ENCODE peak calls at places on chromosomes 13 and 19, in eight cellular contexts. One of them, this sample, is unnamed.
A peak's percentile ranks its signal among the peaks of the same experiment; 100 is the strongest.

GRCh38 chr13:21668665-21669599 is 1.9 kb upstream of the FGF9 start:
- DNase-seq in GM12891: no peak
- DNase-seq in H54: no peak
- DNase-seq in adrenal gland: peak; percentile 76
- DNase-seq in Peyer's patch: peak; percentile 67
- DNase-seq in testis: no peak
- DNase-seq in uterus: no peak
- DNase-seq in heart left ventricle: peak; percentile 61
- DNase-seq in this sample: peak; percentile 34

GRCh38 chr13:93603043-93603442 is 376.4 kb downstream of the GPC6 start:
- DNase-seq in GM12891: no peak
- DNase-seq in H54: peak; percentile 5
- DNase-seq in adrenal gland: no peak
- DNase-seq in Peyer's patch: no peak
- DNase-seq in testis: no peak
- DNase-seq in uterus: no peak
- DNase-seq in heart left ventricle: no peak
- DNase-seq in this sample: no peak

GRCh38 chr13:113785051-113786010 is 26.3 kb downstream of the TMEM255B start:
- DNase-seq in GM12891: no peak
- DNase-seq in H54: peak; percentile 98
- DNase-seq in adrenal gland: no peak
- DNase-seq in Peyer's patch: peak; percentile 23
- DNase-seq in testis: no peak
- DNase-seq in uterus: no peak
- DNase-seq in heart left ventricle: no peak
- DNase-seq in this sample: no peak

GRCh38 chr13:43132228-43132627 is 108.8 kb downstream of the DNAJC15 start:
- DNase-seq in GM12891: no peak
- DNase-seq in H54: peak; percentile 19
- DNase-seq in adrenal gland: peak; percentile 41
- DNase-seq in Peyer's patch: no peak
- DNase-seq in testis: peak; percentile 60
- DNase-seq in uterus: no peak
- DNase-seq in heart left ventricle: no peak
- DNase-seq in this sample: peak; percentile 1

GRCh38 chr19:40598121-40598917 is 2.9 kb upstream of the LTBP4 start:
- DNase-seq in GM12891: peak; percentile 80
- DNase-seq in H54: peak; percentile 97
- DNase-seq in adrenal gland: peak; percentile 89
- DNase-seq in Peyer's patch: peak; percentile 94
- DNase-seq in testis: peak; percentile 94
- DNase-seq in uterus: peak; percentile 93
- DNase-seq in heart left ventricle: peak; percentile 93
- DNase-seq in this sample: peak; percentile 82

GRCh38 chr13:49225358-49226042 is 5.4 kb downstream of the MLNR start:
- DNase-seq in GM12891: no peak
- DNase-seq in H54: no peak
- DNase-seq in adrenal gland: no peak
- DNase-seq in Peyer's patch: no peak
- DNase-seq in testis: no peak
- DNase-seq in uterus: no peak
- DNase-seq in heart left ventricle: no peak
- DNase-seq in this sample: no peak

GRCh38 chr13:77544365-77544764 is 8.9 kb downstream of the SCEL start:
- DNase-seq in GM12891: no peak
- DNase-seq in H54: no peak
- DNase-seq in adrenal gland: peak; percentile 55
- DNase-seq in Peyer's patch: peak; percentile 48
- DNase-seq in testis: peak; percentile 37
- DNase-seq in uterus: peak; percentile 51
- DNase-seq in heart left ventricle: peak; percentile 63
- DNase-seq in this sample: no peak

GRCh38 chr13:69857188-69857821 is 250.3 kb upstream of the ATXN8OS start:
- DNase-seq in GM12891: no peak
- DNase-seq in H54: no peak
- DNase-seq in adrenal gland: no peak
- DNase-seq in Peyer's patch: no peak
- DNase-seq in testis: no peak
- DNase-seq in uterus: no peak
- DNase-seq in heart left ventricle: no peak
- DNase-seq in this sample: peak; percentile 66

GRCh38 chr19:48351341-48351752 is 12.4 kb downstream of the TMEM143 start:
- DNase-seq in GM12891: peak; percentile 74
- DNase-seq in H54: peak; percentile 42
- DNase-seq in adrenal gland: peak; percentile 70
- DNase-seq in Peyer's patch: peak; percentile 90
- DNase-seq in testis: peak; percentile 81
- DNase-seq in uterus: no peak
- DNase-seq in heart left ventricle: peak; percentile 83
- DNase-seq in this sample: peak; percentile 86

GRCh38 chr13:107461751-107462150 is 753.6 kb downstream of the LIG4 start:
- DNase-seq in GM12891: no peak
- DNase-seq in H54: no peak
- DNase-seq in adrenal gland: no peak
- DNase-seq in Peyer's patch: no peak
- DNase-seq in testis: no peak
- DNase-seq in uterus: no peak
- DNase-seq in heart left ventricle: no peak
- DNase-seq in this sample: no peak

GRCh38 chr13:99347911-99348451 is 40.8 kb upstream of the GPR183 start:
- DNase-seq in GM12891: no peak
- DNase-seq in H54: no peak
- DNase-seq in adrenal gland: no peak
- DNase-seq in Peyer's patch: no peak
- DNase-seq in testis: no peak
- DNase-seq in uterus: no peak
- DNase-seq in heart left ventricle: no peak
- DNase-seq in this sample: no peak

GRCh38 chr19:17473041-17473440 is 2.7 kb downstream of the SLC27A1 start:
- DNase-seq in GM12891: no peak
- DNase-seq in H54: no peak
- DNase-seq in adrenal gland: no peak
- DNase-seq in Peyer's patch: no peak
- DNase-seq in testis: no peak
- DNase-seq in uterus: no peak
- DNase-seq in heart left ventricle: no peak
- DNase-seq in this sample: no peak

GRCh38 chr13:74135306-74136088 is 1.3 kb upstream of the KLF12 start:
- DNase-seq in GM12891: peak; percentile 52
- DNase-seq in H54: peak; percentile 52
- DNase-seq in adrenal gland: peak; percentile 62
- DNase-seq in Peyer's patch: peak; percentile 82
- DNase-seq in testis: peak; percentile 57
- DNase-seq in uterus: peak; percentile 62
- DNase-seq in heart left ventricle: peak; percentile 87
- DNase-seq in this sample: no peak

DNA sequence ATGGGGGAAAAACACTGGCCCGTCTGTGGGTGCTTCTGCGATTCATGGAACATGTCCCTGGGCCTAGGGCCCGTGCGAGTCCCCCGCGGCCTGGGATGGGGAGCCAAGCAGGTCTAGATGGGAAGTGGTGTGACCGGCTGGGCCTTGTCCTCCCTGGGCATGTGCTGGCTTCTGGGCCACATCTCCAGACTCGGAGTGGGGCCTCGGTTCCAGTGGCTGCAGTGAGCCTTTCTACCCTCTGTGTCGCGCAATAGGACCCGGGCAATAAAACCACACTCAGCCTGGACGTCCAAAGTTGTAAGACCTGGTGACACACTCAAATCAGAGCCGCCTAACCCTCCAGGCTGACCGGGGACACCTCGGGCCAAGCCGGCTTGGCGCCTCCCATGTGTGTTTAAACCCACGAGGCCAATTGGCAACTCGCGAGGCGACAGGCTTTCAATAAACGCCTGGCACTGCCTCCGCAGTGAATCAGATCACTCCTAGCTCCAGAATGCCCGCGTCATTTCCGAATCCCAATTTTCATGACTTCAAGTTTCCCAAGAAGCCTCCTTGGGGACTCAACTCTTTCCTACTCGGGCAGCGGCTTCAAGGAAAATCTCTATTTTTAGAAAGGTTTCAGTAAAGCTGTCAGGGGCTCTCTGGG is 57.3 kb downstream of the KLF2 start:
- DNase-seq in GM12891: no peak
- DNase-seq in H54: no peak
- DNase-seq in adrenal gland: no peak
- DNase-seq in Peyer's patch: no peak
- DNase-seq in testis: peak; percentile 68
- DNase-seq in uterus: peak; percentile 86
- DNase-seq in heart left ventricle: peak; percentile 85
- DNase-seq in this sample: no peak
- TF ChIP-seq POLR2A in GM12891: no peak
- TF ChIP-seq POLR2A in H54: no peak
- TF ChIP-seq POLR2A in adrenal gland: no peak
- TF ChIP-seq POLR2A in Peyer's patch: no peak
- TF ChIP-seq POLR2A in testis: no peak
- TF ChIP-seq POLR2A in uterus: no peak
- TF ChIP-seq POLR2A in heart left ventricle: no peak
- TF ChIP-seq POLR2A in this sample: no peak

GRCh38 chr19:14078406-14078805 is 5.8 kb downstream of the MISP3 start:
- DNase-seq in GM12891: no peak
- DNase-seq in H54: no peak
- DNase-seq in adrenal gland: no peak
- DNase-seq in Peyer's patch: no peak
- DNase-seq in testis: no peak
- DNase-seq in uterus: no peak
- DNase-seq in heart left ventricle: no peak
- DNase-seq in this sample: no peak

GRCh38 chr19:14070268-14071050 is 2.1 kb upstream of the MISP3 start:
- DNase-seq in GM12891: no peak
- DNase-seq in H54: no peak
- DNase-seq in adrenal gland: no peak
- DNase-seq in Peyer's patch: no peak
- DNase-seq in testis: no peak
- DNase-seq in uterus: no peak
- DNase-seq in heart left ventricle: no peak
- DNase-seq in this sample: no peak

GRCh38 chr19:14072535-14073231 is at the start of gene MISP3:
- DNase-seq in GM12891: no peak
- DNase-seq in H54: no peak
- DNase-seq in adrenal gland: peak; percentile 53
- DNase-seq in Peyer's patch: peak; percentile 90
- DNase-seq in testis: peak; percentile 50
- DNase-seq in uterus: peak; percentile 35
- DNase-seq in heart left ventricle: peak; percentile 74
- DNase-seq in this sample: peak; percentile 67

GRCh38 chr19:14073925-14074838 is 1.6 kb downstream of the MISP3 start:
- DNase-seq in GM12891: no peak
- DNase-seq in H54: no peak
- DNase-seq in adrenal gland: peak; percentile 43
- DNase-seq in Peyer's patch: peak; percentile 71
- DNase-seq in testis: no peak
- DNase-seq in uterus: peak; percentile 33
- DNase-seq in heart left ventricle: no peak
- DNase-seq in this sample: peak; percentile 68

DNA sequence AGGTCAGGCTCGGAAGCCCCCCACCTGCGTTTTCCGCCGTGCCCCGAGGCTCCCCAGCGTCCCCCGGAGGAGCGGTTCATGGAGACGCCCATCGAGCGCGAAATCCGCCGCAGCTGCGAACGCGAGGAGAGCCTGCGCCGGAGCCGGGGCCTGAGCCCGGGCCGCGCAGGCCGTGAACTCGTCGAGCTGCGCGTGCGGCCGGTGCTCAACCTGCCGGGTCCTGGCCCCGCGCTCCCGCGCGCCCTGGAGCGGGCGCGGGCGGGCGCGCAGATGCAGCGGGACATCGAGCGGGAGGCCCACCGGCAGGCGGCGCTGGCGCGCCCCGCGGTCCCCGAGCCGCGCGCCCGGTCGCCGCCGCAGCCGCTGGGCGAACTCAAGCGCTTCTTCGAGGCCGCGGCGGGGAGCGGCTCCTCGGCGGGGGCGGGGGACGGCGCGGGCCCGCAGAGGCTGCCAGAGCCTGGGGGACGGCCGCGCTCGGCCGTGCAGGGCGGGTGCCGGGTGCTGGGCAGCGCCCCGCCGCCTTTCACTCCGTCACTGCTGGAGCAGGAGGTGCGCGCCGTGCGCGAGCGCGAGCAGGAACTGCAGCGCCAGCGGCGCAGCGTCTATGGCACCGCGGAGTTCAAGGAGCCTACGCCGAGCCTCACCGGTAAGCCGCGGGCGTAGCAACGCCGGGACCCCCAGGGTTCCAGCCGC is 792 bp downstream of the MISP3 start:
- DNase-seq in GM12891: peak; percentile 76
- DNase-seq in H54: no peak
- DNase-seq in adrenal gland: peak; percentile 80
- DNase-seq in Peyer's patch: peak; percentile 83
- DNase-seq in testis: peak; percentile 80
- DNase-seq in uterus: peak; percentile 69
- DNase-seq in heart left ventricle: peak; percentile 89
- DNase-seq in this sample: peak; percentile 94
- TF ChIP-seq POLR2A in GM12891: no peak
- TF ChIP-seq POLR2A in H54: no peak
- TF ChIP-seq POLR2A in adrenal gland: peak; percentile 78
- TF ChIP-seq POLR2A in Peyer's patch: peak; percentile 66
- TF ChIP-seq POLR2A in testis: no peak
- TF ChIP-seq POLR2A in uterus: peak; percentile 53
- TF ChIP-seq POLR2A in heart left ventricle: no peak
- TF ChIP-seq POLR2A in this sample: peak; percentile 74

DNA sequence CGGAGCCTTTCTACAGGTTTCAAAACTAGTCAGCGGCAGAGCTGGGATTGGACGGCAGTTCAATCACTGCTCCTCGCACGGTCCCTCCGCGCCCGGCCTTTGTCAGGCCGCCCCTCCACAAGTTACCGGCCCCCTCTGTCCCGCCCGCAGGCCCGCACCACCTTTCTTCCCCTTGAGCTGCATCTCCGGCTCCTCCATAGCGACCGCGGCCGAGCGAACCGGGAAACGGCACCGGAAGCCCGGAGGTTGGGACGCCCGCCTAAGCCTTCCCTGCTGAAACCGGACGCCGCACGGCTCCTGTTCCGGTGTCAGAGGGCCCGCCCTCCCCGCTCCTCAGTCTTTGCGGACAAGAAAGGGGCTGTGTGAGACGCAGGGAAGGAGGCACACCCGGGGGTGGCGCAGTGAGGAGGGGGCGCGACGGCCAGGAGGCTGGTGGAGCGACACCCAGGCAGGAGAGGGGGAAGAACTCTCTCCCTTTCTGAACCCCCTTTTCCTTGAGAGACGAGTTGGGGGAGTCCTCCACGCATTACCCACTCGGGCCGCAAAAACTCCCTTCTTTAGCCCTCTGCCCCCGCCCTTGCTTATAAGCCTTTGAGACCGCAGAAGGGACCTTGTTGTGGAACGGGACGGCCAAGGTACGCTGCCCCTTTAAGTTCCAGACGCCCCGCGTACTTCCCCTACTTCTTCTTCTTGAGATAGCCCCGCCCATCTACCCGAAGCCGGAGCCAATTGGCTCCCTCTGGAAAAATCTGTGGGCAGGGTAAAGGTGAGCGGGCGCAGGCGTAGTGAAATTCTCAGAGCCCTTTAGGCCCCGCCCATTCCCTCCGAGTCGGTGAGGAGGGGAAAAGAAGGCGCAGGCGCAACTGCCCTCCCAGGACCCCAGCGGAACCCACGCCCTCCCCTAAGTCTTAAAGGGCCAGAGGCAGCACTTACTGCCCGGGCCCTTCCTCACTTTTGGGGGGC is at the start of the genes BORCS8 and RFXANK:
- DNase-seq in GM12891: peak; percentile 97
- DNase-seq in H54: peak; percentile 94
- DNase-seq in adrenal gland: peak; percentile 99
- DNase-seq in Peyer's patch: peak; percentile 100
- DNase-seq in testis: peak; percentile 99
- DNase-seq in uterus: peak; percentile 99
- DNase-seq in heart left ventricle: peak; percentile 98
- DNase-seq in this sample: peak; percentile 99
- TF ChIP-seq POLR2A in GM12891: peak; percentile 44
- TF ChIP-seq POLR2A in H54: peak; percentile 66
- TF ChIP-seq POLR2A in adrenal gland: peak; percentile 86
- TF ChIP-seq POLR2A in Peyer's patch: peak; percentile 44
- TF ChIP-seq POLR2A in testis: no peak
- TF ChIP-seq POLR2A in uterus: peak; percentile 54
- TF ChIP-seq POLR2A in heart left ventricle: no peak
- TF ChIP-seq POLR2A in this sample: peak; percentile 62

GRCh38 chr19:18478545-18479311 is 40.8 kb upstream of the ISYNA1 start:
- DNase-seq in GM12891: peak; percentile 82
- DNase-seq in H54: peak; percentile 91
- DNase-seq in adrenal gland: peak; percentile 67
- DNase-seq in Peyer's patch: peak; percentile 89
- DNase-seq in testis: peak; percentile 56
- DNase-seq in uterus: peak; percentile 78
- DNase-seq in heart left ventricle: peak; percentile 89
- DNase-seq in this sample: no peak
- TF ChIP-seq POLR2A in GM12891: no peak
- TF ChIP-seq POLR2A in H54: no peak
- TF ChIP-seq POLR2A in adrenal gland: no peak
- TF ChIP-seq POLR2A in Peyer's patch: no peak
- TF ChIP-seq POLR2A in testis: no peak
- TF ChIP-seq POLR2A in uterus: no peak
- TF ChIP-seq POLR2A in heart left ventricle: no peak
- TF ChIP-seq POLR2A in this sample: no peak

This sample was measured in erythroblast.